ENCODE peak calls at places on chromosomes 6 and 20, in eight cellular contexts. X is aorta, H is heart left ventricle, I is colonic mucosa, S is fibroblast of lung, O is GM06990, N is tibial nerve, B is Karpas-422. C is an unnamed sample.
A peak's percentile ranks its signal among the peaks of the same experiment; 100 is the strongest.

GRCh38 chr20:10561302-10561701 is 112.5 kb downstream of the JAG1 start:
- DNase-seq in N (no peak), H (no peak), B (no peak), X (no peak), S (no peak), I (no peak), O (no peak), C (no peak)

GRCh38 chr20:1022871-1023270 is 20.8 kb upstream of the RSPO4 start:
- DNase-seq in S (no peak), N (no peak), I (no peak), B (no peak), O (no peak), H (no peak), X (no peak), C (no peak)

GRCh38 chr20:60691966-60692615 is 560.0 kb upstream of the CDH4 start:
- DNase-seq in N (no peak), I (no peak), B (no peak), H (no peak), O (no peak), X (no peak), S (no peak), C (no peak)

GRCh38 chr20:20480689-20481088 is 112.8 kb downstream of the INSM1 start:
- DNase-seq in I (no peak), B (no peak), N (no peak), H (no peak), X (no peak), O (no peak), S (peak; percentile 79), C (no peak)

GRCh38 chr6:148417045-148417444 is 74.4 kb downstream of the SASH1 start:
- DNase-seq in S (no peak), N (no peak), H (no peak), I (no peak), O (no peak), B (no peak), X (no peak), C (no peak)

GRCh38 chr6:151154418-151154817 is 85.3 kb upstream of the AKAP12 start:
- DNase-seq in X (peak; percentile 61), S (no peak), O (no peak), H (peak; percentile 50), I (no peak), B (no peak), N (no peak), C (peak; percentile 14)

GRCh38 chr6:158536891-158537798 is 22.7 kb upstream of the TMEM181 start:
- DNase-seq in O (no peak), N (no peak), I (peak; percentile 40), H (peak; percentile 34), S (peak; percentile 61), X (no peak), B (no peak), C (peak; percentile 72)

GRCh38 chr6:126891158-126891557 is 227.3 kb upstream of the RSPO3 start:
- DNase-seq in N (no peak), H (no peak), B (no peak), S (no peak), I (no peak), O (no peak), X (no peak), C (no peak)

GRCh38 chr6:164108869-164109769 is 694.6 kb downstream of the QKI start:
- DNase-seq in N (no peak), S (peak; percentile 75), I (no peak), O (no peak), H (peak; percentile 96), B (no peak), X (peak; percentile 74), C (peak; percentile 85)

GRCh38 chr6:125232466-125232865 is 69.3 kb downstream of the HDDC2 start:
- DNase-seq in O (no peak), S (peak; percentile 66), B (no peak), N (no peak), X (no peak), H (no peak), I (no peak), C (no peak)

GRCh38 chr6:32177182-32177787 is 920 bp upstream of the RNF5 start:
- DNase-seq in H (no peak), N (no peak), X (no peak), O (no peak), S (no peak), I (peak; percentile 59), B (peak; percentile 55), C (no peak)

GRCh38 chr6:85498596-85499258 is 48.8 kb downstream of the NT5E start:
- DNase-seq in I (peak; percentile 58), X (no peak), O (no peak), N (no peak), S (peak; percentile 61), H (no peak), B (no peak), C (no peak)

GRCh38 chr6:35512740-35513139 is at the start of gene TULP1:
- DNase-seq in N (no peak), I (no peak), O (no peak), X (no peak), H (no peak), S (no peak), B (no peak), C (no peak)
- H3K4me3 ChIP-seq in N (peak within 1 kb of the TSS; percentile 13), I (no peak within 1 kb of the TSS), O (no peak within 1 kb of the TSS), X (no peak within 1 kb of the TSS), H (peak within 1 kb of the TSS; percentile 31), S (no peak within 1 kb of the TSS), B (no peak within 1 kb of the TSS), C (no peak within 1 kb of the TSS)

GRCh38 chr6:52391599-52391998 is 28.5 kb upstream of the EFHC1 start:
- DNase-seq in S (no peak), O (no peak), H (no peak), N (no peak), B (no peak), X (no peak), I (no peak), C (no peak)

GRCh38 chr6:52390361-52390727 is 28.4 kb downstream of the PAQR8 start:
- DNase-seq in I (peak; percentile 40), H (no peak), S (peak; percentile 80), O (no peak), X (no peak), N (no peak), B (no peak), C (peak; percentile 65)

GRCh38 chr6:52393780-52394179 is 26.4 kb upstream of the EFHC1 start:
- DNase-seq in H (no peak), O (no peak), B (no peak), N (no peak), S (no peak), I (no peak), X (no peak), C (no peak)

GRCh38 chr6:52392944-52393343 is 27.2 kb upstream of the EFHC1 start:
- DNase-seq in X (no peak), H (no peak), B (no peak), S (peak; percentile 84), O (no peak), N (no peak), I (no peak), C (no peak)

GRCh38 chr6:52394251-52394666 is 25.9 kb upstream of the EFHC1 start:
- DNase-seq in S (no peak), X (no peak), N (no peak), I (no peak), H (no peak), B (no peak), O (peak; percentile 62), C (no peak)
- H3K4me3 ChIP-seq in S (no peak overlapping the region), X (no peak overlapping the region), N (no peak overlapping the region), I (no peak overlapping the region), H (no peak overlapping the region), B (no peak overlapping the region), O (peak overlapping the region; percentile 26), C (no peak overlapping the region)

DNA sequence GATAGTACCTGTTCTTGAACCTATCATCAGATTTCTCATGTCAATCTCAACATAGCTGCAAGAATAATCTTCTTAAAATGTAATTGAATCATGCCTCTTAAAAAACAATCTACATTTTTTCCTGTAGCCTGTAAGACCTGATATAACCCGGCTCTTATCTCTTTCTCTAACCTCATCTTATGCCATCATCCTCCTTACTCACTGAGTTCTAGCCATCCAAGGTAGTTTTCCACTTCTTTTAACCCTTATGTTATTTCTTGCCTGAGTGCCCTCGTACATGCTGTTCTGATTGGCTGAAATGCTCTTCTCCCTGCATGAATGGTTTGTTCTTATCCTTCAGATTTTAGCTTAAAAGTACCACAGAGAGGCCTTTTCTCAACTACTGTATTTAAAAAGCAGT is 16.4 kb downstream of the SLC17A5 start:
- DNase-seq in I (no peak), S (no peak), X (no peak), H (no peak), N (no peak), B (no peak), O (no peak), C (no peak)
- H3K4me3 ChIP-seq in I (no peak overlapping the region), S (no peak overlapping the region), X (no peak overlapping the region), H (no peak overlapping the region), N (no peak overlapping the region), B (no peak overlapping the region), O (no peak overlapping the region), C (no peak overlapping the region)

GRCh38 chr6:101730954-101731353 is 337.4 kb downstream of the GRIK2 start:
- DNase-seq in O (no peak), H (no peak), I (no peak), X (no peak), B (no peak), N (no peak), S (peak; percentile 32), C (no peak)
- H3K4me3 ChIP-seq in O (no peak overlapping the region), H (no peak overlapping the region), I (no peak overlapping the region), X (no peak overlapping the region), B (no peak overlapping the region), N (no peak overlapping the region), S (no peak overlapping the region), C (no peak overlapping the region)